ENCODE peak calls at places on chromosomes 5 and 9, in five cellular contexts. Y is H9, S is mesendoderm, F is neuronal stem cell, Q is mesenchymal stem cell. K is an unnamed sample. For H3K27me3, the result is how much of the 10 kb centered on the place peaks cover.

GRCh38 chr9:28688172-28688571 is 1114.9 kb upstream of the C9orf72 start:
- DNase-seq in Q (no peak), F (no peak), S (peak), Y (no peak), K (no peak)

GRCh38 chr9:73038613-73039012 is 85.8 kb upstream of the ALDH1A1 start:
- DNase-seq in S (peak), Q (peak), Y (peak), F (no peak), K (no peak)

GRCh38 chr9:86045654-86046053 is 53.7 kb downstream of the GOLM1 start:
- DNase-seq in Q (no peak), F (no peak), S (no peak), Y (no peak), K (no peak)

GRCh38 chr9:125644819-125645507 is 62.0 kb downstream of the MAPKAP1 start:
- DNase-seq in S (no peak), Q (no peak), F (no peak), Y (no peak), K (no peak)

GRCh38 chr9:77802064-77802463 is 153.9 kb upstream of the GNA14 start:
- DNase-seq in Y (no peak), F (no peak), Q (no peak), S (no peak), K (no peak)

GRCh38 chr9:18493361-18494015 is 19.5 kb downstream of the ADAMTSL1 start:
- DNase-seq in Y (no peak), Q (peak), F (no peak), S (no peak), K (peak)

GRCh38 chr5:124302504-124302903 is 443.9 kb downstream of the ZNF608 start:
- DNase-seq in F (no peak), S (no peak), Y (no peak), Q (peak), K (peak)

GRCh38 chr9:127987103-127987614 is 6.4 kb upstream of the EEIG1 start:
- DNase-seq in S (no peak), F (no peak), Q (no peak), Y (no peak), K (no peak)

GRCh38 chr5:80368666-80369270 is 39.1 kb upstream of the ZFYVE16 start:
- DNase-seq in Y (no peak), S (no peak), F (no peak), Q (no peak), K (no peak)

GRCh38 chr5:139696894-139697658 is 48.9 kb downstream of the CXXC5 start:
- DNase-seq in F (no peak), Q (peak), S (peak), Y (peak), K (peak)
- H2BK15ac ChIP-seq in F (peak), Q (peak), S (no peak), Y (no peak), K (peak)

DNA sequence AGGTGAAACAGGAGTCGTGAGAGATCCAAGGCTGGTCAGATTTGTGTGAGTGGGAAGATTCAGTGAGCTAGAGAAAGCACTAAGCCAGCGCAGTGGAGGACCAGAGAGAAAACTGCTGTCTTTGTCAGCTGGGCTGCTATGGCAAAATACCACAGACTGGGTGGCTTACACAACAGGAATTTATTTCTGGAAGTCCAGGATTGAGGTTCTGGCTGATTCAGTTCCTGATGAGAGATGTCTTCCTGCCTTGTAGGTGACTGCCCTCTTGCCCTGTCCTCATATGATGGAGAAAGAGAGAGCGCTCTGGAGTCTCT is 24.2 kb upstream of the ANKRD33B start:
- DNase-seq in F (no peak), S (no peak), Y (no peak), Q (peak), K (peak)
- H3K27me3 ChIP-seq in F (under half), S (under half), Y (under half), Q (under half), K (under half)

GRCh38 chr5:138338411-138339085 is 482 bp downstream of the FAM53C start:
- DNase-seq in S (peak), Y (no peak), Q (peak), F (no peak), K (no peak)

GRCh38 chr5:138339464-138339863 is 1.4 kb downstream of the FAM53C start:
- DNase-seq in Y (no peak), Q (no peak), S (peak), F (no peak), K (no peak)

GRCh38 chr5:138337685-138338410 is at the start of gene FAM53C:
- DNase-seq in Q (peak), Y (peak), S (peak), F (peak), K (peak)

GRCh38 chr5:138340008-138340407 is 1.9 kb downstream of the FAM53C start:
- DNase-seq in F (no peak), S (no peak), Q (no peak), Y (no peak), K (no peak)

DNA sequence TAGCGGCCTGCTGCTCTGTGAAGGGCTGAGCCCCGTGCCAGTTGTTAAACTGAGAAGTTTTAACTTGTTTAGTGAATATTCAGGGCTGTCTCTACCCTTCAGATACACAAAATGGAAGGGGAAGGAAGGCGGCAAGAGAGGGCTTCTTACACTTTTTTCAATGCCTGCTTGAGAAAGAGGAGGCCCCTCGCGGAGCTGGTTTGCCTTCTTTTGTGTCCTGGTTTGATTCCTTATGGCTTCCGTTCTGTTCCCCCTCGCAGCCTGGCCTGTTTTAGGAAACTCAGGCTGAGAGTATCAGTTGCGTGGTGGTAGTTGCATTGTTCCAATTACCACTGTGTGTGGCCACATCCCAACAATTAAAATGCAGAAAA is 1.0 kb downstream of the FAM53C start:
- DNase-seq in F (no peak), Q (peak), S (peak), Y (no peak), K (no peak)
- H2BK15ac ChIP-seq in F (no peak), Q (no peak), S (no peak), Y (no peak), K (no peak)

GRCh38 chr5:12566441-12566840 is 662.2 kb upstream of the CTNND2 start:
- DNase-seq in Y (no peak), F (no peak), Q (no peak), S (no peak), K (no peak)
- H3K27me3 ChIP-seq in Y (under half), F (under half), Q (under half), S (under half), K (under half)

GRCh38 chr5:176742246-176743105 is 67.9 kb upstream of the UNC5A start:
- DNase-seq in Y (peak), F (no peak), S (no peak), Q (no peak), K (no peak)
- H2BK15ac ChIP-seq in Y (no peak), F (no peak), S (no peak), Q (no peak), K (no peak)

DNA sequence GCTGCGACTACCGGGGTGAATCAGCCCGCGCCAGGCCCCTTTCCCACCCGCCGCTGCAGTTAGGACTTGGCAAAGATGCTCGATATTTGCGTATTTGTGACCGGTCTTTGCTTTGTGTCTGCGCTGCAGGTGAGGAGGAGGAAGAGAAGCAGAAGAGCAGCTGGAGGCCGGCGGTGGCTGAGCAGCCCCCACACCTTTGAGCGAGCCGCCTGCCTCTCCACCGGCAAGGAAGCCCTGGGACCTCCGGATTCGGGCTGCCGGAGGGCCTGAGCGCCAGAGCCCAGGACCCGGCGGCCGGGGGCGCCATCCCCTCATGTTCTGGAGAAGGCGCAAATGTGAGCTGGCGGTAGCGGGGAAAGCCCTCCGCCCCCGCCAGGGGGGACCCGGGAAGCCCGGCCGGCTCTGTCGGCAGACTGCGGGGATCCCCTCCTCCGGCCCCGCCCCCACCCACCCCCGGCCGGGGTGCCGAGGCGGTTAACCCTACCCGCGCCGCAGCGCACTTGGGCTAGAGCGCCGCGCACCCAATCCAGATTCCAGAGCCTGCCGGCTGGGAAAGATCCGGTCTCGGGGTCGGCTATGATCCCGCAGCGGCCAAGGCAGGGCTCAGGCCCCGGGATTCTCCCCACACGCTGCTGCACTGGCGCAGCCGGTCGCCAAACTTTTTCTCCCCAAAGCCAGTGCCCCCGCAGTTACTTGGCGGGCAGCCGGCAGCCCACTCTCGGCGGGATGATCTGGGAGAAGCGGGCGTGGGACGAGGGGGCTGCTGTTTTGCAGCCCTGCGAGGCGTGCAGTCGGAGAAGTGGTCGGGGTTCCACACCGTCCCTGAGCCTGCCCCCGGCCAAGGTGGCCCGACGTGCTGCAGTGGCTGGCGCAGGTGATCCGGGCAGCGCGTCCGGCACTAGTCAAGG is 800 bp upstream of the KCNN2 start:
- DNase-seq in Q (peak), F (peak), S (peak), Y (peak), K (peak)
- H3K27me3 ChIP-seq in Q (under half), F (under half), S (under half), Y (under half), K (under half)

GRCh38 chr5:122384612-122385180 is 72.7 kb downstream of the SNCAIP start:
- DNase-seq in F (no peak), S (peak), Q (no peak), Y (no peak), K (no peak)
- H2BK15ac ChIP-seq in F (no peak), S (no peak), Q (no peak), Y (no peak), K (no peak)

K was measured in IMR-90.